ENCODE peak calls at places on chromosomes 6 and 20, in nine cellular contexts. T, D, E, H, W, Q, L, M and O are unnamed samples.

GRCh38 chr20:17654649-17655285 is 27.3 kb downstream of the RRBP1 start:
- DNase-seq in T (no peak), D (no peak), E (no peak), H (no peak), W (no peak), Q (peak; percentile 47), L (no peak), M (peak; percentile 58), O (no peak)

GRCh38 chr6:31900917-31901414 is 920 bp downstream of the ZBTB12 start:
- DNase-seq in T (no peak), D (no peak), E (no peak), H (no peak), W (no peak), Q (no peak), L (no peak), M (peak; percentile 47), O (no peak)

GRCh38 chr6:170200458-170200891 is 90.4 kb downstream of the DLL1 start:
- DNase-seq in T (no peak), D (no peak), E (no peak), H (no peak), W (no peak), Q (no peak), L (no peak), M (peak; percentile 16), O (no peak)

GRCh38 chr6:112049051-112049799 is 4.7 kb upstream of the CCN6 start:
- DNase-seq in T (no peak), D (no peak), E (no peak), H (no peak), W (no peak), Q (no peak), L (no peak), M (no peak), O (no peak)

GRCh38 chr6:26304213-26305096 is 60.5 kb upstream of the BTN3A2 start:
- DNase-seq in T (peak; percentile 59), D (peak; percentile 37), E (no peak), H (no peak), W (peak; percentile 61), Q (peak; percentile 69), L (peak; percentile 81), M (peak; percentile 50), O (no peak)

GRCh38 chr20:41510224-41510623 is 108.0 kb downstream of the CHD6 start:
- DNase-seq in T (no peak), D (no peak), E (no peak), H (no peak), W (no peak), Q (no peak), L (no peak), M (no peak), O (no peak)

GRCh38 chr6:90004511-90004910 is 110.2 kb downstream of the GJA10 start:
- DNase-seq in T (no peak), D (no peak), E (no peak), H (no peak), W (peak; percentile 8), Q (no peak), L (no peak), M (peak; percentile 44), O (no peak)

GRCh38 chr6:168118935-168119334 is 39.9 kb upstream of the FRMD1 start:
- DNase-seq in T (no peak), D (no peak), E (no peak), H (no peak), W (no peak), Q (no peak), L (no peak), M (no peak), O (no peak)

GRCh38 chr6:160795716-160796115 is 93.7 kb downstream of the PLG start:
- DNase-seq in T (no peak), D (no peak), E (no peak), H (no peak), W (no peak), Q (peak; percentile 0), L (no peak), M (no peak), O (no peak)

GRCh38 chr6:72350256-72350875 is 271.5 kb upstream of the KCNQ5 start:
- DNase-seq in T (no peak), D (no peak), E (no peak), H (no peak), W (no peak), Q (no peak), L (no peak), M (no peak), O (no peak)

GRCh38 chr6:83844170-83844569 is 9.0 kb upstream of the RIPPLY2 start:
- DNase-seq in T (no peak), D (no peak), E (no peak), H (no peak), W (no peak), Q (no peak), L (no peak), M (no peak), O (no peak)

GRCh38 chr6:145815875-145816274 is 1.3 kb upstream of the FBXO30 start:
- DNase-seq in T (peak; percentile 13), D (no peak), E (no peak), H (no peak), W (no peak), Q (no peak), L (no peak), M (peak; percentile 17), O (no peak)

GRCh38 chr6:54010340-54011276 is 100.6 kb upstream of the MLIP start:
- DNase-seq in T (no peak), D (no peak), E (no peak), H (no peak), W (no peak), Q (no peak), L (no peak), M (no peak), O (no peak)
- H3K4me3 ChIP-seq in T (no peak overlapping the region), D (peak overlapping the region; percentile 17), E (no peak overlapping the region), H (no peak overlapping the region), W (no peak overlapping the region), Q (no peak overlapping the region), L (no peak overlapping the region), M (no peak overlapping the region), O (no peak overlapping the region)

DNA sequence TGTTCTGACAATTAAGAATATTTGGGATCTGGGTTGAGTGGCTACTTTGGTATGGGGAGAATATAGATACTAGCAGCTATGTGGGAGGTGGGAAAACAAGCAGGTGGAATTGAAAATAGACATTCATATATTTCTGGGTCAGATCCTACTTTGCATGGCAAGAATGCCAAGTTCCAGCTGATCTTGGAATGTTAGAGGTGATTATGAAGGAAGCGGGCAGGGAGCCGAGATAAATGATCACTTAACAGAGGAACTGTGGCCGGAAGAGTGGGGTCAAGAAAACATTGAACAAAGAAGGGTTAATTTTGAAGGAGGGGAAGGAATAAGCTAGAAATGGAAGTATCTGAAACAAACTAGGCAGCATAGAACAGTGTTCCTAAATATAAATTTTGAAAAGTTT is 15.4 kb downstream of the PLCB1 start:
- DNase-seq in T (no peak), D (no peak), E (no peak), H (no peak), W (no peak), Q (no peak), L (no peak), M (no peak), O (no peak)
- H3K4me3 ChIP-seq in T (no peak overlapping the region), D (no peak overlapping the region), E (no peak overlapping the region), H (no peak overlapping the region), W (no peak overlapping the region), Q (no peak overlapping the region), L (no peak overlapping the region), M (no peak overlapping the region), O (no peak overlapping the region)

DNA sequence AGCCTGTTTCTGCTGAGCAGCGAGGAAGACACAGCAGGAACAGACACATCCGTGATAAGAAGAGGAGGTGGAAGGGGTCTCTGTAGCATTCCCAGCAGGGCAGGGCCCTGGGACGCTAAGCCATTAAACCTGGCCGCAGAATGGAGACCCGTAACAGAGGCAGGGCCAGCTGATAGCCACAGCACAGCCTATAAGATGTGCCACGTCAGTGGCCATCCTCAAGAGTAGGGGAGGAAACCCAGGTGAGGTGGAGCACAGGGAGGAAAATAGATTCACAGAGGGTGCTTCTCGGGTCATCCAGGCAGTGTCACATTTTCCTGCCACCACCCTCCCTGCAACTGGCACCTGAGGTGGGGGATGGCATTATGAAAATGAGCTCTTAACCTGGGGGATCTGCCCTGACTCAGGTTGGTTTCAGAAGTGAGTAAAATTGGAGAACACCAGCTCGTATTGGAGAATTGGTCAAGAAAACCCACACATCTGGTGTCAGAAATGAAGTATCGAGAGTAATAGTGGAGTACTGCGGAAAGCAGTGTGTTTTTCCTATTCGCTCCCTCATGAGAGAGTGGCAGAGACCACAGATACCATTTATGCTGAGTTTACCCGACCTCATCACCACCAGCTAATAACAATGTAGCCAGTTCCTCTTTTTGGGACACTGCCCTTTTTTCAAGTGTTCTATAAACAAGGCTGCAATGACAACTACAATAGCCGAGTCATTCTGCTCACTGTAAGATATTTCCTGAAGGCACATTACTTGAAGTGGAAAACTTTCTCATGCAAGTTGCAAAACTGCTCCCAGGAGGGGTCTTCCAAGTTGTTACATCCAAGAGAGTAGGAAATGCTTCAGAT is 106.3 kb upstream of the CST7 start:
- DNase-seq in T (peak; percentile 79), D (no peak), E (no peak), H (no peak), W (no peak), Q (no peak), L (no peak), M (no peak), O (no peak)
- H3K4me3 ChIP-seq in T (no peak overlapping the region), D (no peak overlapping the region), E (no peak overlapping the region), H (no peak overlapping the region), W (no peak overlapping the region), Q (no peak overlapping the region), L (no peak overlapping the region), M (no peak overlapping the region), O (no peak overlapping the region)

GRCh38 chr20:62066983-62067433 is 1.3 kb upstream of the TAF4 start:
- DNase-seq in T (no peak), D (peak; percentile 17), E (no peak), H (no peak), W (peak; percentile 27), Q (no peak), L (no peak), M (peak; percentile 79), O (no peak)

GRCh38 chr20:62066339-62066982 is 780 bp upstream of the TAF4 start:
- DNase-seq in T (peak; percentile 67), D (peak; percentile 34), E (no peak), H (peak; percentile 73), W (peak; percentile 52), Q (peak; percentile 44), L (no peak), M (peak; percentile 60), O (no peak)

GRCh38 chr20:62065669-62066338 is at the start of gene TAF4:
- DNase-seq in T (peak; percentile 86), D (peak; percentile 67), E (peak; percentile 75), H (peak; percentile 84), W (peak; percentile 81), Q (peak; percentile 72), L (no peak), M (peak; percentile 79), O (no peak)

GRCh38 chr20:62068997-62069396 is 3.3 kb upstream of the TAF4 start:
- DNase-seq in T (no peak), D (no peak), E (no peak), H (no peak), W (no peak), Q (no peak), L (no peak), M (peak; percentile 49), O (no peak)

DNA sequence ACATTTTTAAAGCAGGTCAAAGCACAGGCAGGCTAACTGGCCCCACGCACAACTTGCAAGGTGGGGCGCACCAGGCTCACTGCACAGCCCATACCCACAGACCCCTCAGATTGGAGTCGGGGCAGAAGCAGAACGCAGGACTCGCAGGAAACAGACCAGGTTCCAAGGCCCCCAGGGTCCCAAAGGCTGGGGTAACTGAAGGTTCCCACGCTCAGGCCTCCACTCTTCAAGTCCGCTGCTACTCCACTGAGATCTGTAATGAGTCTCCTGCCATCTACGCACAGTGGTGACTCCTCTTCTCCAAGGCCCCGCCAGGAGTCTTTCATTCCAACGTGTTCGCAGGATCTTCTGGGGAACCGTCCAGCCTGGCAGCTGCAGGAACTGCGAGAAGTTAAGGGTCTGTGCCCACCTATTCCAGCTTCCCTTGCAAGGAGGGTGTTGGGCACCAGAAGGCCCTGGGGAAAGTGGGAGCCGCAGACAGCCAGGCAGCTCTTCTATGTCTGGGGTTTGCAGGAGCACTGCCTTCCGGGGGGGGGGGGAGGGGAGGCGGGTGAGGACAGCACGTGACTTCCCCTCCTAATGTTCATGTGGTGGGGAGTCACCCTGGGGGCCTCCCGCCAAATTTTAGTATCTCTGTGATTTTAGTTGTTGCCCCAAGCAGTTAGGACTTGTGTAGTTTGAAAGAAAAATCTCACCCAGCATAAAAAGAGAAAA is 2.0 kb upstream of the TAF4 start:
- DNase-seq in T (no peak), D (no peak), E (no peak), H (no peak), W (no peak), Q (no peak), L (no peak), M (no peak), O (no peak)
- H3K4me3 ChIP-seq in T (no peak overlapping the region), D (peak overlapping the region; percentile 72), E (peak overlapping the region; percentile 90), H (peak overlapping the region; percentile 69), W (peak overlapping the region; percentile 64), Q (no peak overlapping the region), L (no peak overlapping the region), M (peak overlapping the region; percentile 53), O (no peak overlapping the region)